ENCODE peak calls at places on chromosomes 12 and 14, in four cellular contexts. One of them, this sample, is unnamed.

GRCh38 chr12:108190529-108190928 is 61.4 kb downstream of the WSCD2 start:
- DNase-seq in GM03348: no peak
- DNase-seq in AG04450: no peak
- DNase-seq in activated T-cell treated with anti-CD3 and anti-CD28 coated beads, Interleukin-2, amount 50 U/mL, for 1 hour: no peak
- DNase-seq in this sample: no peak

GRCh38 chr14:36519431-36520321 is at the start of gene NKX2-1:
- DNase-seq in GM03348: no peak
- DNase-seq in AG04450: no peak
- DNase-seq in activated T-cell treated with anti-CD3 and anti-CD28 coated beads, Interleukin-2, amount 50 U/mL, for 1 hour: no peak
- DNase-seq in this sample: no peak

GRCh38 chr14:23481992-23482813 is 12.7 kb downstream of the NGDN start:
- DNase-seq in GM03348: no peak
- DNase-seq in AG04450: no peak
- DNase-seq in activated T-cell treated with anti-CD3 and anti-CD28 coated beads, Interleukin-2, amount 50 U/mL, for 1 hour: no peak
- DNase-seq in this sample: no peak

GRCh38 chr12:128684357-128684756 is 139.4 kb downstream of the SLC15A4 start:
- DNase-seq in GM03348: no peak
- DNase-seq in AG04450: no peak
- DNase-seq in activated T-cell treated with anti-CD3 and anti-CD28 coated beads, Interleukin-2, amount 50 U/mL, for 1 hour: no peak
- DNase-seq in this sample: no peak

GRCh38 chr12:113861708-113862312 is 104.3 kb downstream of the RBM19 start:
- DNase-seq in GM03348: no peak
- DNase-seq in AG04450: no peak
- DNase-seq in activated T-cell treated with anti-CD3 and anti-CD28 coated beads, Interleukin-2, amount 50 U/mL, for 1 hour: no peak
- DNase-seq in this sample: no peak

GRCh38 chr14:72894623-72895378 is 900 bp upstream of the DPF3 start:
- DNase-seq in GM03348: peak
- DNase-seq in AG04450: no peak
- DNase-seq in activated T-cell treated with anti-CD3 and anti-CD28 coated beads, Interleukin-2, amount 50 U/mL, for 1 hour: peak
- DNase-seq in this sample: no peak

GRCh38 chr12:47793015-47793681 is 20.1 kb downstream of the SLC48A1 start:
- DNase-seq in GM03348: no peak
- DNase-seq in AG04450: no peak
- DNase-seq in activated T-cell treated with anti-CD3 and anti-CD28 coated beads, Interleukin-2, amount 50 U/mL, for 1 hour: no peak
- DNase-seq in this sample: no peak

GRCh38 chr14:36771256-36771655 is 109.6 kb downstream of the PAX9 start:
- DNase-seq in GM03348: no peak
- DNase-seq in AG04450: no peak
- DNase-seq in activated T-cell treated with anti-CD3 and anti-CD28 coated beads, Interleukin-2, amount 50 U/mL, for 1 hour: no peak
- DNase-seq in this sample: no peak

GRCh38 chr12:127284870-127285431 is 982.0 kb upstream of the TMEM132C start:
- DNase-seq in GM03348: peak
- DNase-seq in AG04450: peak
- DNase-seq in activated T-cell treated with anti-CD3 and anti-CD28 coated beads, Interleukin-2, amount 50 U/mL, for 1 hour: no peak
- DNase-seq in this sample: peak

GRCh38 chr12:3168775-3169221 is 91.6 kb downstream of the TSPAN9 start:
- DNase-seq in GM03348: peak
- DNase-seq in AG04450: peak
- DNase-seq in activated T-cell treated with anti-CD3 and anti-CD28 coated beads, Interleukin-2, amount 50 U/mL, for 1 hour: no peak
- DNase-seq in this sample: peak

GRCh38 chr14:47155395-47155794 is 503.8 kb upstream of the RPL10L start:
- DNase-seq in GM03348: no peak
- DNase-seq in AG04450: no peak
- DNase-seq in activated T-cell treated with anti-CD3 and anti-CD28 coated beads, Interleukin-2, amount 50 U/mL, for 1 hour: no peak
- DNase-seq in this sample: no peak

GRCh38 chr12:50186667-50187066 is 19.5 kb upstream of the CERS5 start:
- DNase-seq in GM03348: peak
- DNase-seq in AG04450: no peak
- DNase-seq in activated T-cell treated with anti-CD3 and anti-CD28 coated beads, Interleukin-2, amount 50 U/mL, for 1 hour: no peak
- DNase-seq in this sample: no peak

GRCh38 chr12:1103632-1104031 is 112.6 kb downstream of the ERC1 start:
- DNase-seq in GM03348: no peak
- DNase-seq in AG04450: no peak
- DNase-seq in activated T-cell treated with anti-CD3 and anti-CD28 coated beads, Interleukin-2, amount 50 U/mL, for 1 hour: no peak
- DNase-seq in this sample: no peak

This sample was measured in brain pericyte.